ENCODE peak calls at places on chromosomes 7 and 10, in nine cellular contexts. One of them, this sample, is unnamed.

GRCh38 chr7:380724-381210 is 90.8 kb downstream of the FOXL3 start:
- DNase-seq in hepatocyte: no peak
- DNase-seq in left lung: no peak
- DNase-seq in sigmoid colon: no peak
- DNase-seq in cardiac muscle cell: no peak
- DNase-seq in DND-41: no peak
- DNase-seq in left ventricle myocardium inferior: no peak
- DNase-seq in colonic mucosa: peak; percentile 11
- DNase-seq in endodermal cell: peak; percentile 43
- DNase-seq in this sample: no peak

GRCh38 chr10:12709516-12709915 is 292.0 kb downstream of the CCDC3 start:
- DNase-seq in hepatocyte: no peak
- DNase-seq in left lung: no peak
- DNase-seq in sigmoid colon: no peak
- DNase-seq in cardiac muscle cell: peak; percentile 46
- DNase-seq in DND-41: no peak
- DNase-seq in left ventricle myocardium inferior: no peak
- DNase-seq in colonic mucosa: no peak
- DNase-seq in endodermal cell: no peak
- DNase-seq in this sample: no peak

GRCh38 chr10:63250032-63250431 is 116.9 kb downstream of the NRBF2 start:
- DNase-seq in hepatocyte: no peak
- DNase-seq in left lung: no peak
- DNase-seq in sigmoid colon: no peak
- DNase-seq in cardiac muscle cell: no peak
- DNase-seq in DND-41: no peak
- DNase-seq in left ventricle myocardium inferior: no peak
- DNase-seq in colonic mucosa: no peak
- DNase-seq in endodermal cell: no peak
- DNase-seq in this sample: no peak

GRCh38 chr7:94710256-94710655 is 54.3 kb upstream of the SGCE start:
- DNase-seq in hepatocyte: no peak
- DNase-seq in left lung: no peak
- DNase-seq in sigmoid colon: no peak
- DNase-seq in cardiac muscle cell: no peak
- DNase-seq in DND-41: no peak
- DNase-seq in left ventricle myocardium inferior: no peak
- DNase-seq in colonic mucosa: no peak
- DNase-seq in endodermal cell: no peak
- DNase-seq in this sample: no peak

GRCh38 chr7:157824011-157824818 is 487.4 kb downstream of the DNAJB6 start:
- DNase-seq in hepatocyte: no peak
- DNase-seq in left lung: no peak
- DNase-seq in sigmoid colon: no peak
- DNase-seq in cardiac muscle cell: no peak
- DNase-seq in DND-41: no peak
- DNase-seq in left ventricle myocardium inferior: no peak
- DNase-seq in colonic mucosa: no peak
- DNase-seq in endodermal cell: no peak
- DNase-seq in this sample: no peak

GRCh38 chr10:70135046-70135445 is 2.4 kb upstream of the AIFM2 start:
- DNase-seq in hepatocyte: no peak
- DNase-seq in left lung: no peak
- DNase-seq in sigmoid colon: peak; percentile 42
- DNase-seq in cardiac muscle cell: no peak
- DNase-seq in DND-41: no peak
- DNase-seq in left ventricle myocardium inferior: no peak
- DNase-seq in colonic mucosa: no peak
- DNase-seq in endodermal cell: no peak
- DNase-seq in this sample: no peak

GRCh38 chr7:41891967-41892755 is 189.3 kb upstream of the INHBA start:
- DNase-seq in hepatocyte: no peak
- DNase-seq in left lung: no peak
- DNase-seq in sigmoid colon: no peak
- DNase-seq in cardiac muscle cell: no peak
- DNase-seq in DND-41: peak; percentile 8
- DNase-seq in left ventricle myocardium inferior: no peak
- DNase-seq in colonic mucosa: no peak
- DNase-seq in endodermal cell: peak; percentile 86
- DNase-seq in this sample: no peak

GRCh38 chr10:129697463-129698247 is 230.6 kb downstream of the MGMT start:
- DNase-seq in hepatocyte: no peak
- DNase-seq in left lung: no peak
- DNase-seq in sigmoid colon: no peak
- DNase-seq in cardiac muscle cell: no peak
- DNase-seq in DND-41: no peak
- DNase-seq in left ventricle myocardium inferior: no peak
- DNase-seq in colonic mucosa: no peak
- DNase-seq in endodermal cell: peak; percentile 18
- DNase-seq in this sample: no peak

GRCh38 chr10:18505719-18506118 is 145.7 kb downstream of the NSUN6 start:
- DNase-seq in hepatocyte: no peak
- DNase-seq in left lung: no peak
- DNase-seq in sigmoid colon: no peak
- DNase-seq in cardiac muscle cell: peak; percentile 50
- DNase-seq in DND-41: no peak
- DNase-seq in left ventricle myocardium inferior: no peak
- DNase-seq in colonic mucosa: no peak
- DNase-seq in endodermal cell: no peak
- DNase-seq in this sample: no peak

GRCh38 chr7:151590071-151590800 is 70.5 kb upstream of the RHEB start:
- DNase-seq in hepatocyte: no peak
- DNase-seq in left lung: no peak
- DNase-seq in sigmoid colon: no peak
- DNase-seq in cardiac muscle cell: no peak
- DNase-seq in DND-41: no peak
- DNase-seq in left ventricle myocardium inferior: no peak
- DNase-seq in colonic mucosa: no peak
- DNase-seq in endodermal cell: no peak
- DNase-seq in this sample: no peak

GRCh38 chr7:73810991-73811360 is 19.8 kb upstream of the CLDN4 start:
- DNase-seq in hepatocyte: no peak
- DNase-seq in left lung: no peak
- DNase-seq in sigmoid colon: peak; percentile 46
- DNase-seq in cardiac muscle cell: no peak
- DNase-seq in DND-41: no peak
- DNase-seq in left ventricle myocardium inferior: no peak
- DNase-seq in colonic mucosa: peak; percentile 20
- DNase-seq in endodermal cell: peak; percentile 70
- DNase-seq in this sample: no peak

GRCh38 chr10:19947203-19947602 is 131.0 kb downstream of the PLXDC2 start:
- DNase-seq in hepatocyte: no peak
- DNase-seq in left lung: no peak
- DNase-seq in sigmoid colon: no peak
- DNase-seq in cardiac muscle cell: no peak
- DNase-seq in DND-41: no peak
- DNase-seq in left ventricle myocardium inferior: no peak
- DNase-seq in colonic mucosa: no peak
- DNase-seq in endodermal cell: no peak
- DNase-seq in this sample: no peak

GRCh38 chr10:69382382-69383117 is 34.2 kb downstream of the TACR2 start:
- DNase-seq in hepatocyte: no peak
- DNase-seq in left lung: no peak
- DNase-seq in sigmoid colon: no peak
- DNase-seq in cardiac muscle cell: peak; percentile 90
- DNase-seq in DND-41: no peak
- DNase-seq in left ventricle myocardium inferior: no peak
- DNase-seq in colonic mucosa: no peak
- DNase-seq in endodermal cell: peak; percentile 33
- DNase-seq in this sample: no peak

GRCh38 chr7:31874631-31875374 is 187.8 kb downstream of the PPP1R17 start:
- DNase-seq in hepatocyte: no peak
- DNase-seq in left lung: no peak
- DNase-seq in sigmoid colon: no peak
- DNase-seq in cardiac muscle cell: no peak
- DNase-seq in DND-41: no peak
- DNase-seq in left ventricle myocardium inferior: no peak
- DNase-seq in colonic mucosa: no peak
- DNase-seq in endodermal cell: no peak
- DNase-seq in this sample: no peak

GRCh38 chr7:113775401-113775800 is 143.4 kb downstream of the PPP1R3A start:
- DNase-seq in hepatocyte: no peak
- DNase-seq in left lung: no peak
- DNase-seq in sigmoid colon: no peak
- DNase-seq in cardiac muscle cell: no peak
- DNase-seq in DND-41: no peak
- DNase-seq in left ventricle myocardium inferior: no peak
- DNase-seq in colonic mucosa: no peak
- DNase-seq in endodermal cell: no peak
- DNase-seq in this sample: no peak
- H3K27me3 ChIP-seq in hepatocyte: no peaks in the 10 kb centered on the region
- H3K27me3 ChIP-seq in left lung: no peaks in the 10 kb centered on the region
- H3K27me3 ChIP-seq in sigmoid colon: no peaks in the 10 kb centered on the region
- H3K27me3 ChIP-seq in cardiac muscle cell: no peaks in the 10 kb centered on the region
- H3K27me3 ChIP-seq in DND-41: no peaks in the 10 kb centered on the region
- H3K27me3 ChIP-seq in left ventricle myocardium inferior: no peaks in the 10 kb centered on the region
- H3K27me3 ChIP-seq in colonic mucosa: no peaks in the 10 kb centered on the region
- H3K27me3 ChIP-seq in endodermal cell: no peaks in the 10 kb centered on the region
- H3K27me3 ChIP-seq in this sample: no peaks in the 10 kb centered on the region

GRCh38 chr10:75294518-75294865 is 58.7 kb upstream of the COMTD1 start:
- DNase-seq in hepatocyte: no peak
- DNase-seq in left lung: peak; percentile 52
- DNase-seq in sigmoid colon: peak; percentile 79
- DNase-seq in cardiac muscle cell: no peak
- DNase-seq in DND-41: no peak
- DNase-seq in left ventricle myocardium inferior: peak; percentile 38
- DNase-seq in colonic mucosa: no peak
- DNase-seq in endodermal cell: no peak
- DNase-seq in this sample: no peak

GRCh38 chr10:75294866-75295692 is 59.3 kb upstream of the COMTD1 start:
- DNase-seq in hepatocyte: peak; percentile 91
- DNase-seq in left lung: peak; percentile 85
- DNase-seq in sigmoid colon: peak; percentile 93
- DNase-seq in cardiac muscle cell: peak; percentile 82
- DNase-seq in DND-41: peak; percentile 68
- DNase-seq in left ventricle myocardium inferior: peak; percentile 78
- DNase-seq in colonic mucosa: peak; percentile 74
- DNase-seq in endodermal cell: peak; percentile 85
- DNase-seq in this sample: peak; percentile 60

GRCh38 chr10:75292794-75293455 is 57.2 kb upstream of the COMTD1 start:
- DNase-seq in hepatocyte: no peak
- DNase-seq in left lung: no peak
- DNase-seq in sigmoid colon: no peak
- DNase-seq in cardiac muscle cell: no peak
- DNase-seq in DND-41: no peak
- DNase-seq in left ventricle myocardium inferior: no peak
- DNase-seq in colonic mucosa: no peak
- DNase-seq in endodermal cell: no peak
- DNase-seq in this sample: no peak

GRCh38 chr10:75294031-75294437 is 58.3 kb upstream of the COMTD1 start:
- DNase-seq in hepatocyte: no peak
- DNase-seq in left lung: no peak
- DNase-seq in sigmoid colon: peak; percentile 68
- DNase-seq in cardiac muscle cell: no peak
- DNase-seq in DND-41: no peak
- DNase-seq in left ventricle myocardium inferior: no peak
- DNase-seq in colonic mucosa: no peak
- DNase-seq in endodermal cell: no peak
- DNase-seq in this sample: no peak

DNA sequence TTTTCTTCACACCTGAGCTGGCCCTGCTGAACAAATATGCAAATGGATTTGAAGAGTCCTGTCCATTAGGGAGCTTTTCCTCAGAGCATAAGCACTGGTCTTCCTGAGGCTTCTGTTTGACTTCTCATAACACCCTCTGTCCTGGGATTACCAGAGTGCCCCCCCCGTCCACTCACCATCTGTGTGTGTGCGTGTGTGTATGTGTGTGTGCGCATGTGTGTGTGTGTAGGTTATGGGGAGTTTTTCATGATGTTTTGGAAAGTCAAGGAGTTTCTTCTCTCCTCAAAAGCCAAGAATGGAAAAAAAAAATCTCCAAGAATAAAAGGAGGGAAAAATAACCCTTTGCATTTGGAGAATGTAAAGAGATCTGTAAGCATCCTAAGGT is 57.7 kb upstream of the COMTD1 start:
- DNase-seq in hepatocyte: no peak
- DNase-seq in left lung: no peak
- DNase-seq in sigmoid colon: no peak
- DNase-seq in cardiac muscle cell: peak; percentile 9
- DNase-seq in DND-41: no peak
- DNase-seq in left ventricle myocardium inferior: no peak
- DNase-seq in colonic mucosa: no peak
- DNase-seq in endodermal cell: no peak
- DNase-seq in this sample: no peak
- H3K27me3 ChIP-seq in hepatocyte: no peaks in the 10 kb centered on the region
- H3K27me3 ChIP-seq in left lung: no peaks in the 10 kb centered on the region
- H3K27me3 ChIP-seq in sigmoid colon: no peaks in the 10 kb centered on the region
- H3K27me3 ChIP-seq in cardiac muscle cell: no peaks in the 10 kb centered on the region
- H3K27me3 ChIP-seq in DND-41: peaks cover 47% of the 10 kb centered on the region
- H3K27me3 ChIP-seq in left ventricle myocardium inferior: no peaks in the 10 kb centered on the region
- H3K27me3 ChIP-seq in colonic mucosa: no peaks in the 10 kb centered on the region
- H3K27me3 ChIP-seq in endodermal cell: peaks cover 45% of the 10 kb centered on the region
- H3K27me3 ChIP-seq in this sample: peaks cover 8% of the 10 kb centered on the region

DNA sequence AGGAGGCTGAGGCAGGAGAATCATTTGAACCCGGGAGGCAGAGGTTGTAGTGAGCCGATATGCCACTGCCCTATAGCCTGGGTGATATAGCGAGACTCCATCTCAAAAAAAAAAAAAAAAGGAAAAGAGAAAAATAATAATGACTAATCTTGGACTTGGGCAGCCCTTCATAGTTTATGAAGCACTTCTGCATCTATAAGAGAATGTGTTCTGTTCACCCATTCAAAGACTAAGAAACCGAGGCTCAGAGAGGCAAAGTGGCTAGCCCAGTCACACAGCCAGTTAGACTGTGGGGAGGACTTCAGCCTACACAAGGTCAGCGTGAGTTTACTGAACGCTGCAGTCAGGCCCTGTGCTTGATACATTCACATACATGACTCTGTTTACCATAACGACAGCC is 46.9 kb downstream of the UNC5B start:
- DNase-seq in hepatocyte: no peak
- DNase-seq in left lung: no peak
- DNase-seq in sigmoid colon: no peak
- DNase-seq in cardiac muscle cell: no peak
- DNase-seq in DND-41: no peak
- DNase-seq in left ventricle myocardium inferior: no peak
- DNase-seq in colonic mucosa: no peak
- DNase-seq in endodermal cell: no peak
- DNase-seq in this sample: no peak
- H3K27me3 ChIP-seq in hepatocyte: no peaks in the 10 kb centered on the region
- H3K27me3 ChIP-seq in left lung: no peaks in the 10 kb centered on the region
- H3K27me3 ChIP-seq in sigmoid colon: no peaks in the 10 kb centered on the region
- H3K27me3 ChIP-seq in cardiac muscle cell: no peaks in the 10 kb centered on the region
- H3K27me3 ChIP-seq in DND-41: peaks cover 11% of the 10 kb centered on the region
- H3K27me3 ChIP-seq in left ventricle myocardium inferior: no peaks in the 10 kb centered on the region
- H3K27me3 ChIP-seq in colonic mucosa: no peaks in the 10 kb centered on the region
- H3K27me3 ChIP-seq in endodermal cell: no peaks in the 10 kb centered on the region
- H3K27me3 ChIP-seq in this sample: no peaks in the 10 kb centered on the region

GRCh38 chr7:27182861-27183681 is 2.0 kb downstream of the HOXA11 start:
- DNase-seq in hepatocyte: no peak
- DNase-seq in left lung: peak; percentile 30
- DNase-seq in sigmoid colon: peak; percentile 75
- DNase-seq in cardiac muscle cell: no peak
- DNase-seq in DND-41: no peak
- DNase-seq in left ventricle myocardium inferior: no peak
- DNase-seq in colonic mucosa: no peak
- DNase-seq in endodermal cell: peak; percentile 89
- DNase-seq in this sample: peak; percentile 36
- H3K27me3 ChIP-seq in hepatocyte: peaks cover 90% of the 10 kb centered on the region
- H3K27me3 ChIP-seq in left lung: peaks cover 99% of the 10 kb centered on the region
- H3K27me3 ChIP-seq in sigmoid colon: no peaks in the 10 kb centered on the region
- H3K27me3 ChIP-seq in cardiac muscle cell: peaks cover 100% of the 10 kb centered on the region
- H3K27me3 ChIP-seq in DND-41: peaks cover 10% of the 10 kb centered on the region
- H3K27me3 ChIP-seq in left ventricle myocardium inferior: peaks cover 100% of the 10 kb centered on the region
- H3K27me3 ChIP-seq in colonic mucosa: peaks cover 5% of the 10 kb centered on the region
- H3K27me3 ChIP-seq in endodermal cell: peaks cover 100% of the 10 kb centered on the region
- H3K27me3 ChIP-seq in this sample: peaks cover 76% of the 10 kb centered on the region